ENCODE peak calls at places on chromosomes 13 and 19, in seven cellular contexts. A is activated CD4-positive, alpha-beta T cell treated with anti-CD3 and anti-CD28 coated beads, Interleukin-2, amount 50 U/mL, for 24 hours; Y is amygdala; W is stimulated activated CD8-positive, alpha-beta memory T cell treated with anti-CD3 and anti-CD28 coated beads, Interleukin-15, amount 100 ng/mL, for 48 hours; C is GM03348; U is AG08396; X is HepG2. M is an unnamed sample.

GRCh38 chr19:49097453-49098288 is 12.4 kb downstream of the SNRNP70 start:
- DNase-seq in A (peak), U (peak), Y (peak), X (peak), W (peak), C (peak), M (peak)

GRCh38 chr13:77326905-77327604 is at the start of gene MYCBP2:
- DNase-seq in Y (peak), A (peak), C (peak), U (peak), X (peak), W (peak), M (peak)

GRCh38 chr13:58048670-58049069 is 417.1 kb downstream of the PCDH17 start:
- DNase-seq in X (no peak), U (no peak), C (no peak), A (no peak), W (no peak), Y (no peak), M (no peak)

GRCh38 chr13:27978301-27978968 is 9.3 kb upstream of the CDX2 start:
- DNase-seq in U (no peak), X (no peak), W (no peak), A (no peak), C (no peak), Y (no peak), M (no peak)

GRCh38 chr19:16382775-16383543 is 58.3 kb downstream of the KLF2 start:
- DNase-seq in U (peak), Y (peak), A (peak), C (peak), W (peak), X (peak), M (no peak)

GRCh38 chr19:49911381-49912145 is 14.9 kb upstream of the IL4I1 start:
- DNase-seq in C (no peak), X (no peak), Y (no peak), U (no peak), W (no peak), A (peak), M (no peak)

GRCh38 chr19:13817018-13817614 is 21.9 kb downstream of the ZSWIM4 start:
- DNase-seq in C (no peak), U (no peak), X (no peak), A (no peak), Y (no peak), W (no peak), M (no peak)

GRCh38 chr13:97015661-97016350 is 21.5 kb upstream of the OXGR1 start:
- DNase-seq in A (no peak), Y (no peak), X (no peak), W (no peak), U (no peak), C (no peak), M (no peak)

GRCh38 chr19:6057651-6058365 is 52.5 kb downstream of the RFX2 start:
- DNase-seq in W (no peak), Y (no peak), C (no peak), A (no peak), X (no peak), U (no peak), M (no peak)

GRCh38 chr19:34365463-34366401 is 736 bp downstream of the GPI start:
- DNase-seq in C (peak), X (no peak), W (no peak), U (peak), Y (peak), A (no peak), M (no peak)

GRCh38 chr19:584240-585001 is 5.3 kb upstream of the HCN2 start:
- DNase-seq in Y (peak), W (peak), A (peak), X (no peak), U (peak), C (peak), M (no peak)

GRCh38 chr19:45884682-45885555 is 1.0 kb downstream of the IRF2BP1 start:
- DNase-seq in X (no peak), Y (no peak), U (no peak), W (peak), A (no peak), C (peak), M (peak)

GRCh38 chr19:4534836-4535658 is at the start of gene PLIN5:
- DNase-seq in W (peak), U (peak), C (peak), X (peak), A (peak), Y (peak), M (peak)

GRCh38 chr13:89688908-89689307 is 1658.6 kb upstream of the MIR17HG start:
- DNase-seq in W (no peak), U (no peak), Y (peak), A (no peak), X (no peak), C (no peak), M (no peak)

GRCh38 chr19:45819769-45820168 is 4.7 kb upstream of the RSPH6A start:
- DNase-seq in W (no peak), X (no peak), Y (no peak), A (no peak), U (no peak), C (no peak), M (no peak)

GRCh38 chr19:38788478-38789243 is at the start of gene LGALS7B:
- DNase-seq in X (no peak), Y (no peak), U (peak), C (no peak), W (no peak), A (no peak), M (no peak)

GRCh38 chr13:31207630-31208549 is 8.1 kb downstream of the B3GLCT start:
- DNase-seq in C (peak), Y (no peak), W (no peak), A (no peak), U (peak), X (no peak), M (peak)

GRCh38 chr13:51844862-51845573 is at the start of gene TMEM272:
- DNase-seq in X (peak), A (peak), Y (peak), W (peak), U (peak), C (peak), M (no peak)

GRCh38 chr19:53867225-53868090 is at the start of gene MYADM:
- DNase-seq in U (peak), W (peak), Y (peak), X (peak), A (peak), C (peak), M (peak)

GRCh38 chr13:111337206-111337605 is 16.8 kb downstream of the TEX29 start:
- DNase-seq in C (peak), W (no peak), U (peak), Y (no peak), A (no peak), X (no peak), M (no peak)

GRCh38 chr19:46147791-46148288 is at the start of gene IGFL2:
- DNase-seq in W (no peak), A (peak), X (no peak), Y (no peak), C (no peak), U (no peak), M (no peak)

GRCh38 chr19:19554074-19555023 is 16.3 kb downstream of the CILP2 start:
- DNase-seq in W (no peak), C (peak), X (no peak), A (peak), Y (no peak), U (peak), M (no peak)